ENCODE peak calls at places on chromosome 1, in eight cellular contexts. I is naive thymus-derived CD8-positive, alpha-beta T cell; E is left colon; H is CD8-positive, alpha-beta T cell; K is gastroesophageal sphincter; M is body of pancreas; V is GM23338; D is Right ventricle myocardium superior. A is an unnamed sample.

GRCh38 chr1:184329255-184329953 is 57.4 kb upstream of the C1orf21 start:
- ATAC-seq in I (no peak), E (peak; percentile 72), H (no peak), K (no peak), M (no peak), V (no peak), D (no peak), A (no peak)

GRCh38 chr1:200738348-200738732 is 353 bp upstream of the CAMSAP2 start:
- ATAC-seq in I (no peak), E (no peak), H (no peak), K (no peak), M (no peak), V (no peak), D (no peak), A (no peak)

GRCh38 chr1:156001682-156002171 is 19.0 kb downstream of the SSR2 start:
- ATAC-seq in I (no peak), E (peak; percentile 50), H (no peak), K (no peak), M (no peak), V (no peak), D (no peak), A (no peak)

GRCh38 chr1:8443558-8444194 is 125.8 kb downstream of the SLC45A1 start:
- ATAC-seq in I (no peak), E (peak; percentile 35), H (no peak), K (no peak), M (no peak), V (peak; percentile 90), D (no peak), A (peak; percentile 29)

GRCh38 chr1:246753670-246754535 is 29.7 kb downstream of the SCCPDH start:
- ATAC-seq in I (peak; percentile 86), E (peak; percentile 79), H (peak; percentile 82), K (peak; percentile 73), M (peak; percentile 50), V (peak; percentile 99), D (peak; percentile 87), A (peak; percentile 64)

GRCh38 chr1:180562582-180562981 is 3.8 kb downstream of the OVAAL start:
- ATAC-seq in I (no peak), E (no peak), H (no peak), K (no peak), M (no peak), V (no peak), D (peak; percentile 87), A (peak; percentile 35)

GRCh38 chr1:109917429-109918076 is 6.9 kb downstream of the CSF1 start:
- ATAC-seq in I (no peak), E (no peak), H (no peak), K (no peak), M (no peak), V (no peak), D (no peak), A (no peak)

GRCh38 chr1:246329900-246330299 is 177.2 kb downstream of the SMYD3 start:
- ATAC-seq in I (no peak), E (no peak), H (peak; percentile 34), K (no peak), M (no peak), V (no peak), D (no peak), A (no peak)

GRCh38 chr1:6103854-6104530 is 58.3 kb downstream of the KCNAB2 start:
- ATAC-seq in I (no peak), E (no peak), H (no peak), K (no peak), M (no peak), V (no peak), D (no peak), A (no peak)

GRCh38 chr1:158055854-158056253 is 62.4 kb downstream of the KIRREL1 start:
- ATAC-seq in I (no peak), E (no peak), H (no peak), K (peak; percentile 59), M (no peak), V (peak; percentile 31), D (no peak), A (peak; percentile 49)

GRCh38 chr1:56446531-56447098 is 132.7 kb downstream of the PLPP3 start:
- ATAC-seq in I (no peak), E (no peak), H (no peak), K (peak; percentile 80), M (peak; percentile 49), V (no peak), D (peak; percentile 88), A (no peak)

GRCh38 chr1:9249534-9250335 is 15.2 kb downstream of the H6PD start:
- ATAC-seq in I (no peak), E (peak; percentile 72), H (no peak), K (peak; percentile 50), M (peak; percentile 74), V (peak; percentile 74), D (peak; percentile 54), A (peak; percentile 63)

GRCh38 chr1:3817138-3817740 is 20.9 kb upstream of the LRRC47 start:
- ATAC-seq in I (no peak), E (no peak), H (no peak), K (no peak), M (no peak), V (no peak), D (no peak), A (no peak)

A was measured in esophagus mucosa.